ENCODE peak calls at places on chromosomes 2 and 18, in five cellular contexts. E, Z, O, C and A are unnamed samples.

GRCh38 chr2:43055985-43056384 is 170.4 kb downstream of the ZFP36L2 start:
- DNase-seq in E (no peak), Z (no peak), O (no peak), C (no peak), A (no peak)

GRCh38 chr2:219352448-219353023 is 20.0 kb upstream of the RESP18 start:
- DNase-seq in E (peak; percentile 84), Z (peak; percentile 36), O (no peak), C (peak; percentile 79), A (no peak)

GRCh38 chr2:239669899-239670460 is 269.2 kb upstream of the HDAC4 start:
- DNase-seq in E (no peak), Z (no peak), O (no peak), C (no peak), A (no peak)

GRCh38 chr2:120367649-120368048 is 21.7 kb downstream of the INHBB start:
- DNase-seq in E (no peak), Z (no peak), O (no peak), C (no peak), A (no peak)

GRCh38 chr18:45722899-45723298 is 1.1 kb upstream of the SLC14A1 start:
- DNase-seq in E (peak; percentile 90), Z (peak; percentile 43), O (no peak), C (peak; percentile 70), A (peak; percentile 13)

GRCh38 chr2:82789886-82790276 is 1669.2 kb downstream of the SUCLG1 start:
- DNase-seq in E (no peak), Z (no peak), O (no peak), C (no peak), A (no peak)

GRCh38 chr18:39799010-39799409 is 2156.0 kb upstream of the PIK3C3 start:
- DNase-seq in E (no peak), Z (no peak), O (no peak), C (no peak), A (no peak)

GRCh38 chr2:145169285-145169684 is 649.4 kb upstream of the ZEB2 start:
- DNase-seq in E (no peak), Z (no peak), O (no peak), C (no peak), A (no peak)

GRCh38 chr18:39441648-39442047 is 1876.0 kb upstream of the CELF4 start:
- DNase-seq in E (no peak), Z (no peak), O (no peak), C (no peak), A (no peak)

GRCh38 chr2:46913471-46914381 is 1.9 kb downstream of the MCFD2 start:
- DNase-seq in E (peak; percentile 18), Z (no peak), O (no peak), C (peak; percentile 17), A (no peak)

GRCh38 chr18:58119819-58120218 is 75.8 kb downstream of the NEDD4L start:
- DNase-seq in E (no peak), Z (no peak), O (no peak), C (no peak), A (no peak)

GRCh38 chr2:119174216-119174992 is 15.9 kb upstream of the C1QL2 start:
- DNase-seq in E (peak; percentile 80), Z (peak; percentile 30), O (no peak), C (peak; percentile 78), A (no peak)

GRCh38 chr2:55136138-55136541 is 85.9 kb upstream of the RTN4 start:
- DNase-seq in E (no peak), Z (no peak), O (no peak), C (no peak), A (no peak)

GRCh38 chr2:120736202-120736954 is 710 bp downstream of the GLI2 start:
- DNase-seq in E (no peak), Z (no peak), O (no peak), C (no peak), A (no peak)

GRCh38 chr2:196927318-196928225 is 1.1 kb upstream of the PGAP1 start:
- DNase-seq in E (no peak), Z (no peak), O (no peak), C (no peak), A (peak; percentile 28)

GRCh38 chr2:218259099-218259921 is 1.5 kb upstream of the GPBAR1 start:
- DNase-seq in E (no peak), Z (no peak), O (no peak), C (no peak), A (no peak)

GRCh38 chr18:63907649-63908048 is at the start of gene SERPINB10:
- DNase-seq in E (no peak), Z (no peak), O (no peak), C (no peak), A (no peak)

GRCh38 chr2:73503992-73504570 is 118.4 kb downstream of the ALMS1 start:
- DNase-seq in E (no peak), Z (no peak), O (no peak), C (no peak), A (no peak)

GRCh38 chr18:79749251-79750191 is 48.2 kb upstream of the KCNG2 start:
- DNase-seq in E (no peak), Z (no peak), O (no peak), C (no peak), A (peak; percentile 52)

GRCh38 chr2:9327873-9328352 is 95.4 kb downstream of the ITGB1BP1 start:
- DNase-seq in E (no peak), Z (no peak), O (no peak), C (no peak), A (no peak)

GRCh38 chr2:165720526-165720925 is 73.5 kb downstream of the GALNT3 start:
- DNase-seq in E (no peak), Z (no peak), O (no peak), C (no peak), A (no peak)

GRCh38 chr2:19733951-19734425 is 167.8 kb downstream of the TTC32 start:
- DNase-seq in E (no peak), Z (no peak), O (no peak), C (no peak), A (no peak)

GRCh38 chr2:207107551-207107950 is 58.2 kb downstream of the KLF7 start:
- DNase-seq in E (no peak), Z (no peak), O (no peak), C (no peak), A (no peak)

GRCh38 chr2:129253461-129253812 is 726.0 kb upstream of the RAB6C start:
- DNase-seq in E (peak; percentile 27), Z (no peak), O (no peak), C (peak; percentile 10), A (peak; percentile 4)

GRCh38 chr2:11851881-11852280 is 105.4 kb downstream of the LPIN1 start:
- DNase-seq in E (no peak), Z (no peak), O (no peak), C (no peak), A (no peak)

GRCh38 chr2:23241611-23242245 is 143.3 kb upstream of the KLHL29 start:
- DNase-seq in E (no peak), Z (no peak), O (no peak), C (no peak), A (no peak)

GRCh38 chr2:8583400-8584173 is 98.3 kb upstream of the ID2 start:
- DNase-seq in E (peak; percentile 76), Z (peak; percentile 63), O (peak; percentile 42), C (peak; percentile 80), A (peak; percentile 41)